ENCODE peak calls at places on chromosomes 13 and 19, in four cellular contexts. Z is ovary; P is activated CD4-positive, CD25-positive, alpha-beta regulatory T cell treated with anti-CD3 and anti-CD28 coated beads, Interleukin-2, amount 50 U/mL, for 16 hours; J is stimulated activated CD8-positive, alpha-beta memory T cell treated with anti-CD3 and anti-CD28 coated beads, Interleukin-2, amount 100 ng/mL, for 48 hours. S is an unnamed sample.

GRCh38 chr13:111634410-111634809 is 314.0 kb downstream of the TEX29 start:
- DNase-seq in J (no peak), P (no peak), Z (no peak), S (no peak)

GRCh38 chr13:113095146-113096051 is 10.2 kb upstream of the F7 start:
- DNase-seq in J (no peak), P (no peak), Z (no peak), S (no peak)

GRCh38 chr13:97130201-97130600 is 91.9 kb upstream of the MBNL2 start:
- DNase-seq in P (no peak), Z (no peak), J (no peak), S (no peak)

GRCh38 chr13:106418556-106418955 is 116.9 kb downstream of the EFNB2 start:
- DNase-seq in P (no peak), J (no peak), Z (no peak), S (no peak)

GRCh38 chr13:99377641-99378040 is 70.4 kb upstream of the GPR183 start:
- DNase-seq in P (no peak), Z (no peak), J (no peak), S (no peak)

GRCh38 chr19:44725684-44726083 is 22.8 kb upstream of the BCL3 start:
- DNase-seq in Z (no peak), J (no peak), P (no peak), S (no peak)

GRCh38 chr13:48750588-48751383 is 97.1 kb downstream of the CYSLTR2 start:
- DNase-seq in J (no peak), Z (peak), P (no peak), S (no peak)

GRCh38 chr13:112545866-112546265 is 42.1 kb downstream of the TUBGCP3 start:
- DNase-seq in J (no peak), Z (no peak), P (no peak), S (no peak)

GRCh38 chr19:13007292-13008045 is 12.2 kb downstream of the NFIX start:
- DNase-seq in J (no peak), Z (peak), P (no peak), S (no peak)

GRCh38 chr13:64680739-64681138 is 2549.4 kb downstream of the PCDH9 start:
- DNase-seq in Z (no peak), P (no peak), J (no peak), S (no peak)

GRCh38 chr13:97279913-97280312 is 57.8 kb downstream of the MBNL2 start:
- DNase-seq in J (no peak), P (no peak), Z (no peak), S (no peak)

GRCh38 chr13:59750860-59751259 is 412.9 kb downstream of the DIAPH3 start:
- DNase-seq in J (no peak), Z (no peak), P (no peak), S (no peak)

GRCh38 chr13:52025475-52026245 is 1.2 kb downstream of the UTP14C start:
- DNase-seq in P (no peak), Z (no peak), J (no peak), S (no peak)

GRCh38 chr19:47697863-47698609 is 15.2 kb upstream of the EHD2 start:
- DNase-seq in Z (peak), P (peak), J (peak), S (no peak)

GRCh38 chr13:51158365-51158764 is 47.3 kb upstream of the C13orf42 start:
- DNase-seq in Z (no peak), J (no peak), P (no peak), S (no peak)

GRCh38 chr19:8149261-8150094 is at the start of gene FBN3:
- DNase-seq in J (no peak), Z (no peak), P (no peak), S (no peak)

GRCh38 chr19:50238043-50238442 is 34.6 kb downstream of the MYH14 start:
- DNase-seq in P (no peak), Z (no peak), J (no peak), S (no peak)

GRCh38 chr19:2039959-2040646 is 10.9 kb downstream of the MKNK2 start:
- DNase-seq in P (no peak), J (no peak), Z (peak), S (no peak)

GRCh38 chr13:106210327-106210726 is 325.1 kb downstream of the EFNB2 start:
- DNase-seq in Z (no peak), J (no peak), P (no peak), S (no peak)

GRCh38 chr19:46081928-46082727 is 41.3 kb upstream of the IGFL4 start:
- DNase-seq in P (no peak), J (no peak), Z (no peak), S (no peak)

GRCh38 chr19:1774999-1775772 is 21.9 kb downstream of the ONECUT3 start:
- DNase-seq in J (peak), Z (no peak), P (no peak), S (no peak)

GRCh38 chr19:10334340-10335148 is 1.2 kb upstream of the RAVER1 start:
- DNase-seq in J (peak), Z (peak), P (no peak), S (no peak)

GRCh38 chr19:44447864-44448674 is at the start of gene ZNF229:
- DNase-seq in P (peak), J (peak), Z (peak), S (peak)

GRCh38 chr13:47480941-47481340 is 520.1 kb downstream of the SUCLA2 start:
- DNase-seq in Z (no peak), P (no peak), J (no peak), S (no peak)

GRCh38 chr19:4088065-4088679 is 21.5 kb upstream of the ZBTB7A start:
- DNase-seq in Z (no peak), P (no peak), J (no peak), S (no peak)

GRCh38 chr13:50128406-50129048 is 113.3 kb downstream of the KCNRG start:
- DNase-seq in Z (no peak), P (no peak), J (no peak), S (no peak)

GRCh38 chr19:738509-739128 is 12.3 kb upstream of the MISP start:
- DNase-seq in Z (no peak), J (no peak), P (no peak), S (no peak)

GRCh38 chr19:5718032-5718578 is 1.8 kb downstream of the LONP1 start:
- DNase-seq in P (no peak), J (peak), Z (no peak), S (no peak)